ENCODE peak calls at places on chromosomes 2 and 18, in four cellular contexts. U is fibroblast of pulmonary artery, Q is mucosa of descending colon, M is lower lobe of right lung. W is an unnamed sample.

GRCh38 chr2:114610677-114611076 is 168.2 kb downstream of the DPP10 start:
- DNase-seq in U (no peak), M (no peak), Q (no peak), W (no peak)

GRCh38 chr2:199057936-199058335 is 399.8 kb downstream of the SATB2 start:
- DNase-seq in Q (no peak), U (no peak), M (no peak), W (no peak)

GRCh38 chr2:20421988-20422678 is 24.7 kb upstream of the RHOB start:
- DNase-seq in U (peak), M (peak), Q (peak), W (no peak)

GRCh38 chr2:46847185-46847710 is 68.4 kb downstream of the MCFD2 start:
- DNase-seq in Q (peak), U (peak), M (peak), W (no peak)

GRCh38 chr2:238259085-238260020 is 19.5 kb upstream of the HES6 start:
- DNase-seq in Q (peak), M (peak), U (no peak), W (no peak)

GRCh38 chr2:181300600-181301291 is 156.4 kb upstream of the ITGA4 start:
- DNase-seq in Q (no peak), U (no peak), M (no peak), W (no peak)

GRCh38 chr18:70195852-70196434 is 9.5 kb downstream of the RTTN start:
- DNase-seq in M (no peak), U (peak), Q (no peak), W (no peak)

GRCh38 chr2:24008672-24009366 is 1.1 kb upstream of the MFSD2B start:
- DNase-seq in U (no peak), Q (no peak), M (no peak), W (no peak)

GRCh38 chr18:79903071-79903635 is 48.3 kb downstream of the SLC66A2 start:
- DNase-seq in U (no peak), Q (no peak), M (no peak), W (no peak)

GRCh38 chr2:10333247-10333613 is 30.5 kb downstream of the HPCAL1 start:
- DNase-seq in M (no peak), U (no peak), Q (no peak), W (peak)

GRCh38 chr2:138589663-138590062 is 88.1 kb downstream of the SPOPL start:
- DNase-seq in U (no peak), Q (no peak), M (no peak), W (no peak)

GRCh38 chr18:9827856-9828793 is 57.6 kb upstream of the TXNDC2 start:
- DNase-seq in M (peak), Q (no peak), U (peak), W (no peak)

GRCh38 chr2:77005522-77005921 is 516.7 kb downstream of the LRRTM4 start:
- DNase-seq in M (no peak), Q (no peak), U (no peak), W (no peak)

GRCh38 chr2:197306024-197306690 is 4.4 kb downstream of the ANKRD44 start:
- DNase-seq in M (no peak), U (no peak), Q (no peak), W (no peak)

GRCh38 chr18:3012920-3013810 is at the start of gene LPIN2:
- DNase-seq in U (peak), M (peak), Q (peak), W (peak)

GRCh38 chr18:13051950-13052349 is 60.8 kb downstream of the CEP192 start:
- DNase-seq in M (no peak), Q (no peak), U (peak), W (no peak)

GRCh38 chr2:12057436-12058166 is 311.2 kb downstream of the LPIN1 start:
- DNase-seq in U (no peak), Q (peak), M (peak), W (no peak)

GRCh38 chr2:106996136-106996769 is 110.3 kb upstream of the ST6GAL2 start:
- DNase-seq in M (no peak), Q (no peak), U (no peak), W (no peak)

GRCh38 chr2:109134741-109135571 is 6.0 kb downstream of the SH3RF3 start:
- DNase-seq in U (no peak), M (no peak), Q (no peak), W (no peak)

GRCh38 chr18:24022141-24022540 is 7.6 kb downstream of the TTC39C start:
- DNase-seq in M (no peak), Q (no peak), U (peak), W (no peak)

GRCh38 chr2:178990533-178991241 is 59.2 kb downstream of the CCDC141 start:
- DNase-seq in M (no peak), U (no peak), Q (no peak), W (no peak)

GRCh38 chr2:9057939-9058761 is 54.7 kb upstream of the MBOAT2 start:
- DNase-seq in M (no peak), Q (no peak), U (peak), W (no peak)

GRCh38 chr2:85887566-85888019 is 1.2 kb downstream of the ST3GAL5 start:
- DNase-seq in Q (peak), M (peak), U (peak), W (peak)

GRCh38 chr2:240551809-240552208 is 6.0 kb downstream of the ANKMY1 start:
- DNase-seq in Q (no peak), U (no peak), M (no peak), W (no peak)

GRCh38 chr18:13620206-13620672 is 106.1 kb downstream of the FAM210A start:
- DNase-seq in M (no peak), Q (no peak), U (no peak), W (no peak)

GRCh38 chr2:71721669-71722068 is 268.3 kb downstream of the DYSF start:
- DNase-seq in M (no peak), Q (no peak), U (no peak), W (no peak)

GRCh38 chr18:47075098-47075883 is 39.9 kb upstream of the ELOA2 start:
- DNase-seq in M (no peak), U (no peak), Q (peak), W (no peak)

GRCh38 chr2:174796319-174796771 is 32.1 kb upstream of the CHRNA1 start:
- DNase-seq in Q (no peak), M (no peak), U (no peak), W (no peak)

GRCh38 chr2:126666003-126666402 is 10.0 kb downstream of the GYPC start:
- DNase-seq in Q (no peak), U (no peak), M (no peak), W (no peak)

GRCh38 chr18:23844991-23845680 is 155.9 kb downstream of the LAMA3 start:
- DNase-seq in U (peak), M (no peak), Q (no peak), W (no peak)

W was measured in NCI-H524 treated with DMSO at 0.1 percent for 48 hours.